ENCODE peak calls at places on chromosomes 11 and 22, in ten cellular contexts. One of them, this sample, is unnamed.
A peak's percentile ranks its signal among the peaks of the same experiment; 100 is the strongest.

GRCh38 chr11:71491531-71492329 is 35.3 kb upstream of the KRTAP5-7 start:
- DNase-seq in HepG2: no peak
- DNase-seq in AG09309: no peak
- DNase-seq in cardiac fibroblast: no peak
- DNase-seq in IMR-90: no peak
- DNase-seq in astrocyte of the cerebellum: no peak
- DNase-seq in tibial artery: no peak
- DNase-seq in kidney: no peak
- DNase-seq in HFF-Myc: no peak
- DNase-seq in cardiac muscle cell: no peak
- DNase-seq in this sample: no peak

GRCh38 chr22:38012604-38013072 is 28.3 kb upstream of the SOX10 start:
- DNase-seq in astrocyte of the cerebellum: no peak
- DNase-seq in AG09309: no peak
- DNase-seq in IMR-90: peak; percentile 85
- DNase-seq in cardiac muscle cell: peak; percentile 32
- DNase-seq in HepG2: peak; percentile 86
- DNase-seq in cardiac fibroblast: peak; percentile 43
- DNase-seq in kidney: no peak
- DNase-seq in tibial artery: no peak
- DNase-seq in HFF-Myc: no peak
- DNase-seq in this sample: no peak

GRCh38 chr11:47565340-47566165 is at the start of gene PTPMT1:
- DNase-seq in kidney: peak; percentile 94
- DNase-seq in IMR-90: peak; percentile 61
- DNase-seq in HFF-Myc: no peak
- DNase-seq in astrocyte of the cerebellum: no peak
- DNase-seq in cardiac muscle cell: peak; percentile 79
- DNase-seq in HepG2: peak; percentile 68
- DNase-seq in cardiac fibroblast: peak; percentile 73
- DNase-seq in AG09309: no peak
- DNase-seq in tibial artery: peak; percentile 67
- DNase-seq in this sample: peak; percentile 69

GRCh38 chr22:23204541-23205157 is 24.3 kb downstream of the BCR start:
- DNase-seq in tibial artery: no peak
- DNase-seq in HepG2: no peak
- DNase-seq in AG09309: no peak
- DNase-seq in cardiac fibroblast: peak; percentile 43
- DNase-seq in HFF-Myc: no peak
- DNase-seq in astrocyte of the cerebellum: no peak
- DNase-seq in IMR-90: no peak
- DNase-seq in cardiac muscle cell: no peak
- DNase-seq in kidney: peak; percentile 92
- DNase-seq in this sample: peak; percentile 27

GRCh38 chr22:37740455-37741311 is 43.8 kb downstream of the TRIOBP start:
- DNase-seq in HFF-Myc: no peak
- DNase-seq in AG09309: no peak
- DNase-seq in kidney: no peak
- DNase-seq in tibial artery: no peak
- DNase-seq in HepG2: no peak
- DNase-seq in cardiac muscle cell: no peak
- DNase-seq in IMR-90: no peak
- DNase-seq in cardiac fibroblast: no peak
- DNase-seq in astrocyte of the cerebellum: no peak
- DNase-seq in this sample: no peak

GRCh38 chr11:75031771-75032549 is 43.2 kb downstream of the NEU3 start:
- DNase-seq in astrocyte of the cerebellum: no peak
- DNase-seq in HFF-Myc: peak; percentile 32
- DNase-seq in cardiac fibroblast: peak; percentile 81
- DNase-seq in HepG2: peak; percentile 65
- DNase-seq in kidney: peak; percentile 80
- DNase-seq in AG09309: no peak
- DNase-seq in cardiac muscle cell: peak; percentile 83
- DNase-seq in tibial artery: peak; percentile 57
- DNase-seq in IMR-90: peak; percentile 78
- DNase-seq in this sample: peak; percentile 60

GRCh38 chr11:110173775-110174644 is 80.8 kb downstream of the ZC3H12C start:
- DNase-seq in IMR-90: peak; percentile 64
- DNase-seq in AG09309: no peak
- DNase-seq in tibial artery: peak; percentile 53
- DNase-seq in cardiac muscle cell: peak; percentile 82
- DNase-seq in cardiac fibroblast: peak; percentile 82
- DNase-seq in kidney: no peak
- DNase-seq in HepG2: peak; percentile 67
- DNase-seq in HFF-Myc: peak; percentile 40
- DNase-seq in astrocyte of the cerebellum: no peak
- DNase-seq in this sample: peak; percentile 66

GRCh38 chr11:69667619-69668604 is 7.2 kb downstream of the LTO1 start:
- DNase-seq in cardiac muscle cell: no peak
- DNase-seq in HepG2: peak; percentile 92
- DNase-seq in kidney: no peak
- DNase-seq in cardiac fibroblast: no peak
- DNase-seq in astrocyte of the cerebellum: no peak
- DNase-seq in AG09309: no peak
- DNase-seq in tibial artery: no peak
- DNase-seq in IMR-90: no peak
- DNase-seq in HFF-Myc: no peak
- DNase-seq in this sample: no peak

GRCh38 chr11:117197006-117197405 is 2.2 kb upstream of the TAGLN start:
- DNase-seq in astrocyte of the cerebellum: no peak
- DNase-seq in kidney: peak; percentile 56
- DNase-seq in AG09309: no peak
- DNase-seq in IMR-90: no peak
- DNase-seq in cardiac fibroblast: no peak
- DNase-seq in cardiac muscle cell: no peak
- DNase-seq in HFF-Myc: no peak
- DNase-seq in tibial artery: no peak
- DNase-seq in HepG2: no peak
- DNase-seq in this sample: no peak

GRCh38 chr22:22410121-22410520 is 98.4 kb downstream of the ZNF280B start:
- DNase-seq in kidney: peak; percentile 86
- DNase-seq in cardiac muscle cell: peak; percentile 57
- DNase-seq in HFF-Myc: no peak
- DNase-seq in IMR-90: no peak
- DNase-seq in AG09309: no peak
- DNase-seq in cardiac fibroblast: peak; percentile 15
- DNase-seq in HepG2: no peak
- DNase-seq in astrocyte of the cerebellum: no peak
- DNase-seq in tibial artery: no peak
- DNase-seq in this sample: peak; percentile 19

GRCh38 chr22:46533434-46533833 is 4.0 kb downstream of the CELSR1 start:
- DNase-seq in HepG2: no peak
- DNase-seq in tibial artery: no peak
- DNase-seq in AG09309: no peak
- DNase-seq in cardiac muscle cell: no peak
- DNase-seq in HFF-Myc: no peak
- DNase-seq in IMR-90: no peak
- DNase-seq in astrocyte of the cerebellum: no peak
- DNase-seq in kidney: peak; percentile 75
- DNase-seq in cardiac fibroblast: no peak
- DNase-seq in this sample: no peak

GRCh38 chr22:22848364-22848866 is 39.2 kb upstream of the IGLL5 start:
- DNase-seq in kidney: peak; percentile 78
- DNase-seq in HFF-Myc: no peak
- DNase-seq in HepG2: peak; percentile 50
- DNase-seq in cardiac fibroblast: peak; percentile 59
- DNase-seq in astrocyte of the cerebellum: peak; percentile 15
- DNase-seq in AG09309: no peak
- DNase-seq in cardiac muscle cell: peak; percentile 61
- DNase-seq in tibial artery: peak; percentile 36
- DNase-seq in IMR-90: peak; percentile 31
- DNase-seq in this sample: peak; percentile 39

GRCh38 chr11:79082920-79083319 is 357.9 kb downstream of the TENM4 start:
- DNase-seq in cardiac fibroblast: no peak
- DNase-seq in HFF-Myc: no peak
- DNase-seq in tibial artery: no peak
- DNase-seq in HepG2: no peak
- DNase-seq in AG09309: no peak
- DNase-seq in kidney: no peak
- DNase-seq in cardiac muscle cell: no peak
- DNase-seq in astrocyte of the cerebellum: no peak
- DNase-seq in IMR-90: no peak
- DNase-seq in this sample: no peak

GRCh38 chr11:65454696-65455456 is 32.3 kb downstream of the NEAT1 start:
- DNase-seq in cardiac fibroblast: peak; percentile 91
- DNase-seq in HepG2: peak; percentile 80
- DNase-seq in cardiac muscle cell: peak; percentile 86
- DNase-seq in AG09309: no peak
- DNase-seq in kidney: peak; percentile 95
- DNase-seq in astrocyte of the cerebellum: no peak
- DNase-seq in tibial artery: peak; percentile 91
- DNase-seq in IMR-90: peak; percentile 74
- DNase-seq in HFF-Myc: no peak
- DNase-seq in this sample: peak; percentile 88

GRCh38 chr11:132093861-132094260 is 723.4 kb downstream of the NTM start:
- DNase-seq in tibial artery: no peak
- DNase-seq in AG09309: no peak
- DNase-seq in cardiac fibroblast: no peak
- DNase-seq in HFF-Myc: no peak
- DNase-seq in astrocyte of the cerebellum: no peak
- DNase-seq in HepG2: no peak
- DNase-seq in kidney: no peak
- DNase-seq in cardiac muscle cell: no peak
- DNase-seq in IMR-90: no peak
- DNase-seq in this sample: no peak

DNA sequence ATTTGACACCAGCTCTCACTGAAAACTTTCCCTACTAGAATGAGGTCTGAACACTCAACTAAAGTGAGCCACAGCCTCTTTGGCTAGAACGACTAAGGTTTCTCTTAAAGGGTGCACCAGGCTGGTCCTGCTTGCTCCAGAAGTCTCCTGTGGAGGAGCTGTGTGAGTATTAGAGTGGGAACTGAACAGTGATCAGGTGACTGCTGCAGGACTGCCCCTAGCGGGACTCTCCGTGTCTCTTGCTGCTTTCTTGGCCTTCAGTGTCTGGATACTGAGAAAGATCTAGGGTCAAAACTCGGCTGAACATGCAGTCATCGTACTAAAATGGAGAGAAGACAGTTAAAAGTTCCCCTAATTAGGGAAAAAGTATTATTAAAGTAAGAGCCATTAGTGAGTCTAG is 34.6 kb downstream of the FAM118A start:
- DNase-seq in IMR-90: no peak
- DNase-seq in kidney: no peak
- DNase-seq in HFF-Myc: no peak
- DNase-seq in AG09309: no peak
- DNase-seq in tibial artery: no peak
- DNase-seq in HepG2: no peak
- DNase-seq in astrocyte of the cerebellum: no peak
- DNase-seq in cardiac muscle cell: peak; percentile 25
- DNase-seq in cardiac fibroblast: no peak
- DNase-seq in this sample: no peak
- TF ChIP-seq CTCF in IMR-90: no peak
- TF ChIP-seq CTCF in kidney: no peak
- TF ChIP-seq CTCF in HFF-Myc: no peak
- TF ChIP-seq CTCF in AG09309: no peak
- TF ChIP-seq CTCF in tibial artery: no peak
- TF ChIP-seq CTCF in HepG2: no peak
- TF ChIP-seq CTCF in astrocyte of the cerebellum: peak; percentile 20
- TF ChIP-seq CTCF in cardiac muscle cell: no peak
- TF ChIP-seq CTCF in cardiac fibroblast: no peak
- TF ChIP-seq CTCF in this sample: no peak

GRCh38 chr11:128891410-128891861 is 280 bp downstream of the KCNJ5 start:
- DNase-seq in IMR-90: no peak
- DNase-seq in HepG2: no peak
- DNase-seq in cardiac fibroblast: no peak
- DNase-seq in tibial artery: no peak
- DNase-seq in HFF-Myc: no peak
- DNase-seq in AG09309: no peak
- DNase-seq in kidney: peak; percentile 71
- DNase-seq in astrocyte of the cerebellum: no peak
- DNase-seq in cardiac muscle cell: no peak
- DNase-seq in this sample: no peak
- H3K4me3 ChIP-seq in IMR-90: no peak overlapping the region
- H3K4me3 ChIP-seq in HepG2: no peak overlapping the region
- H3K4me3 ChIP-seq in cardiac fibroblast: peak overlapping the region; percentile 52
- H3K4me3 ChIP-seq in tibial artery: peak overlapping the region; percentile 61
- H3K4me3 ChIP-seq in HFF-Myc: no peak overlapping the region
- H3K4me3 ChIP-seq in AG09309: peak overlapping the region; percentile 55
- H3K4me3 ChIP-seq in kidney: no peak overlapping the region
- H3K4me3 ChIP-seq in astrocyte of the cerebellum: peak overlapping the region; percentile 14
- H3K4me3 ChIP-seq in cardiac muscle cell: peak overlapping the region; percentile 76
- H3K4me3 ChIP-seq in this sample: no peak overlapping the region

GRCh38 chr11:13011366-13012036 is 2.4 kb downstream of the RASSF10 start:
- DNase-seq in AG09309: no peak
- DNase-seq in HFF-Myc: no peak
- DNase-seq in tibial artery: no peak
- DNase-seq in HepG2: no peak
- DNase-seq in IMR-90: no peak
- DNase-seq in cardiac fibroblast: no peak
- DNase-seq in astrocyte of the cerebellum: no peak
- DNase-seq in cardiac muscle cell: no peak
- DNase-seq in kidney: no peak
- DNase-seq in this sample: no peak

GRCh38 chr11:13009476-13009920 is 382 bp downstream of the RASSF10 start:
- DNase-seq in cardiac fibroblast: no peak
- DNase-seq in AG09309: no peak
- DNase-seq in tibial artery: no peak
- DNase-seq in astrocyte of the cerebellum: no peak
- DNase-seq in IMR-90: no peak
- DNase-seq in HFF-Myc: no peak
- DNase-seq in kidney: peak; percentile 75
- DNase-seq in cardiac muscle cell: no peak
- DNase-seq in HepG2: no peak
- DNase-seq in this sample: no peak

GRCh38 chr11:13008625-13009475 is at the start of gene RASSF10:
- DNase-seq in HepG2: no peak
- DNase-seq in AG09309: no peak
- DNase-seq in tibial artery: no peak
- DNase-seq in kidney: peak; percentile 95
- DNase-seq in cardiac muscle cell: peak; percentile 53
- DNase-seq in astrocyte of the cerebellum: peak; percentile 15
- DNase-seq in HFF-Myc: no peak
- DNase-seq in IMR-90: no peak
- DNase-seq in cardiac fibroblast: peak; percentile 31
- DNase-seq in this sample: no peak

GRCh38 chr11:13010737-13011342 is 1.7 kb downstream of the RASSF10 start:
- DNase-seq in tibial artery: no peak
- DNase-seq in HFF-Myc: no peak
- DNase-seq in kidney: peak; percentile 78
- DNase-seq in IMR-90: no peak
- DNase-seq in cardiac fibroblast: no peak
- DNase-seq in cardiac muscle cell: peak; percentile 6
- DNase-seq in HepG2: no peak
- DNase-seq in AG09309: no peak
- DNase-seq in astrocyte of the cerebellum: no peak
- DNase-seq in this sample: no peak

GRCh38 chr11:13009921-13010736 is 1.0 kb downstream of the RASSF10 start:
- DNase-seq in HepG2: no peak
- DNase-seq in AG09309: no peak
- DNase-seq in cardiac fibroblast: no peak
- DNase-seq in tibial artery: no peak
- DNase-seq in HFF-Myc: no peak
- DNase-seq in cardiac muscle cell: peak; percentile 43
- DNase-seq in kidney: peak; percentile 79
- DNase-seq in IMR-90: peak; percentile 7
- DNase-seq in astrocyte of the cerebellum: no peak
- DNase-seq in this sample: no peak
- TF ChIP-seq CTCF in HepG2: no peak
- TF ChIP-seq CTCF in AG09309: no peak
- TF ChIP-seq CTCF in cardiac fibroblast: no peak
- TF ChIP-seq CTCF in tibial artery: no peak
- TF ChIP-seq CTCF in HFF-Myc: no peak
- TF ChIP-seq CTCF in cardiac muscle cell: peak; percentile 3
- TF ChIP-seq CTCF in kidney: no peak
- TF ChIP-seq CTCF in IMR-90: no peak
- TF ChIP-seq CTCF in astrocyte of the cerebellum: no peak
- TF ChIP-seq CTCF in this sample: no peak

GRCh38 chr22:31106001-31106571 is 1.3 kb downstream of the SELENOM start:
- DNase-seq in astrocyte of the cerebellum: no peak
- DNase-seq in kidney: no peak
- DNase-seq in cardiac muscle cell: no peak
- DNase-seq in tibial artery: peak; percentile 30
- DNase-seq in HFF-Myc: no peak
- DNase-seq in IMR-90: no peak
- DNase-seq in AG09309: no peak
- DNase-seq in cardiac fibroblast: no peak
- DNase-seq in HepG2: no peak
- DNase-seq in this sample: no peak
- H3K4me3 ChIP-seq in astrocyte of the cerebellum: peak overlapping the region; percentile 76
- H3K4me3 ChIP-seq in kidney: peak overlapping the region; percentile 81
- H3K4me3 ChIP-seq in cardiac muscle cell: no peak overlapping the region
- H3K4me3 ChIP-seq in tibial artery: peak overlapping the region; percentile 97
- H3K4me3 ChIP-seq in HFF-Myc: peak overlapping the region; percentile 76
- H3K4me3 ChIP-seq in IMR-90: peak overlapping the region; percentile 90
- H3K4me3 ChIP-seq in AG09309: peak overlapping the region; percentile 91
- H3K4me3 ChIP-seq in cardiac fibroblast: peak overlapping the region; percentile 93
- H3K4me3 ChIP-seq in HepG2: no peak overlapping the region
- H3K4me3 ChIP-seq in this sample: peak overlapping the region; percentile 95

This sample was measured in AG10803.